ENCODE peak calls at places on chromosomes 12 and 14, in seven cellular contexts. R is neuronal stem cell, J is H9, Y is mesendoderm, C is IMR-90, H is trophoblast cell, P is H1. B is an unnamed sample.

GRCh38 chr12:116441292-116441691 is 117.9 kb upstream of the MAP1LC3B2 start:
- DNase-seq in Y (no peak), C (peak; percentile 30), P (no peak), J (no peak), H (no peak), R (no peak), B (no peak)

GRCh38 chr14:91118511-91119068 is 4.7 kb downstream of the DGLUCY start:
- DNase-seq in P (no peak), H (no peak), J (no peak), C (no peak), Y (peak; percentile 45), R (no peak), B (no peak)

GRCh38 chr12:32868885-32869284 is 27.7 kb downstream of the PKP2 start:
- DNase-seq in C (no peak), H (peak; percentile 40), Y (peak; percentile 60), J (no peak), P (no peak), R (no peak), B (no peak)

GRCh38 chr12:46523446-46523845 is 150.9 kb upstream of the SLC38A2 start:
- DNase-seq in C (peak; percentile 40), P (no peak), J (no peak), H (no peak), R (no peak), Y (no peak), B (no peak)

GRCh38 chr12:14059538-14059937 is 78.1 kb upstream of the GRIN2B start:
- DNase-seq in C (no peak), Y (peak; percentile 52), J (no peak), R (no peak), H (no peak), P (no peak), B (no peak)

GRCh38 chr14:71362282-71362681 is 455.0 kb downstream of the PCNX1 start:
- DNase-seq in C (no peak), R (no peak), Y (peak; percentile 44), H (no peak), P (no peak), J (no peak), B (no peak)

GRCh38 chr14:21084988-21085853 is 13.2 kb downstream of the ZNF219 start:
- DNase-seq in J (no peak), H (no peak), R (no peak), P (no peak), Y (no peak), C (peak; percentile 91), B (peak; percentile 36)

GRCh38 chr14:22002860-22003284 is 329.3 kb upstream of the OR4E1 start:
- DNase-seq in R (peak; percentile 49), J (peak; percentile 69), Y (peak; percentile 63), P (peak; percentile 76), H (no peak), C (no peak), B (no peak)

GRCh38 chr14:104970231-104971068 is 7.7 kb downstream of the AHNAK2 start:
- DNase-seq in C (peak; percentile 81), H (peak; percentile 61), P (no peak), J (peak; percentile 68), Y (peak; percentile 42), R (no peak), B (peak; percentile 90)

GRCh38 chr12:54240129-54240528 is 39.8 kb downstream of the CBX5 start:
- DNase-seq in C (no peak), H (no peak), P (no peak), J (no peak), R (no peak), Y (no peak), B (no peak)

GRCh38 chr12:76193961-76194360 is 109.5 kb upstream of the NAP1L1 start:
- DNase-seq in P (no peak), R (no peak), J (no peak), Y (no peak), C (no peak), H (no peak), B (no peak)

GRCh38 chr14:100332797-100333196 is 9.7 kb downstream of the SLC25A47 start:
- DNase-seq in P (no peak), Y (no peak), R (no peak), C (no peak), H (no peak), J (no peak), B (no peak)

GRCh38 chr14:40987481-40987880 is 619.2 kb upstream of the LRFN5 start:
- DNase-seq in P (no peak), H (no peak), Y (no peak), J (no peak), C (no peak), R (no peak), B (peak; percentile 54)

GRCh38 chr14:50667491-50668007 is 557 bp downstream of the SAV1 start:
- DNase-seq in Y (peak; percentile 77), J (peak; percentile 58), C (no peak), R (peak; percentile 18), H (peak; percentile 4), P (no peak), B (no peak)

GRCh38 chr14:61438860-61439765 is 117.7 kb downstream of the PRKCH start:
- DNase-seq in C (peak; percentile 57), R (peak; percentile 12), H (no peak), P (no peak), J (peak; percentile 41), Y (peak; percentile 88), B (peak; percentile 76)

GRCh38 chr12:110934093-110934852 is 13.9 kb upstream of the MYL2 start:
- DNase-seq in Y (peak; percentile 94), C (no peak), R (no peak), H (peak; percentile 72), P (peak; percentile 46), J (peak; percentile 82), B (no peak)

GRCh38 chr12:95633049-95633545 is 81.8 kb upstream of the USP44 start:
- DNase-seq in R (no peak), P (no peak), H (peak; percentile 83), J (no peak), C (peak; percentile 91), Y (peak; percentile 49), B (peak; percentile 79)

GRCh38 chr12:101823891-101824290 is 6.9 kb downstream of the GNPTAB start:
- DNase-seq in H (no peak), P (peak; percentile 50), Y (peak; percentile 89), C (no peak), J (peak; percentile 81), R (peak; percentile 20), B (peak; percentile 50)

GRCh38 chr12:131147894-131148293 is 194.2 kb downstream of the ADGRD1 start:
- DNase-seq in C (no peak), R (no peak), H (no peak), P (no peak), J (no peak), Y (no peak), B (no peak)

GRCh38 chr12:106220561-106220960 is 27.3 kb downstream of the CKAP4 start:
- DNase-seq in H (no peak), P (no peak), J (no peak), Y (no peak), C (no peak), R (no peak), B (no peak)
- H4K8ac ChIP-seq in H (no peak overlapping the region), P (no peak overlapping the region), J (no peak overlapping the region), Y (no peak overlapping the region), C (no peak overlapping the region), R (no peak overlapping the region), B (no peak overlapping the region)

GRCh38 chr14:79448922-79449321 is 762.4 kb downstream of the DIO2 start:
- DNase-seq in C (no peak), R (no peak), Y (no peak), J (no peak), P (no peak), H (no peak), B (no peak)

GRCh38 chr14:79451601-79452000 is 759.7 kb downstream of the DIO2 start:
- DNase-seq in R (no peak), C (no peak), H (no peak), Y (no peak), P (no peak), J (no peak), B (no peak)
- H4K8ac ChIP-seq in R (no peak overlapping the region), C (no peak overlapping the region), H (no peak overlapping the region), Y (no peak overlapping the region), P (no peak overlapping the region), J (no peak overlapping the region), B (no peak overlapping the region)

DNA sequence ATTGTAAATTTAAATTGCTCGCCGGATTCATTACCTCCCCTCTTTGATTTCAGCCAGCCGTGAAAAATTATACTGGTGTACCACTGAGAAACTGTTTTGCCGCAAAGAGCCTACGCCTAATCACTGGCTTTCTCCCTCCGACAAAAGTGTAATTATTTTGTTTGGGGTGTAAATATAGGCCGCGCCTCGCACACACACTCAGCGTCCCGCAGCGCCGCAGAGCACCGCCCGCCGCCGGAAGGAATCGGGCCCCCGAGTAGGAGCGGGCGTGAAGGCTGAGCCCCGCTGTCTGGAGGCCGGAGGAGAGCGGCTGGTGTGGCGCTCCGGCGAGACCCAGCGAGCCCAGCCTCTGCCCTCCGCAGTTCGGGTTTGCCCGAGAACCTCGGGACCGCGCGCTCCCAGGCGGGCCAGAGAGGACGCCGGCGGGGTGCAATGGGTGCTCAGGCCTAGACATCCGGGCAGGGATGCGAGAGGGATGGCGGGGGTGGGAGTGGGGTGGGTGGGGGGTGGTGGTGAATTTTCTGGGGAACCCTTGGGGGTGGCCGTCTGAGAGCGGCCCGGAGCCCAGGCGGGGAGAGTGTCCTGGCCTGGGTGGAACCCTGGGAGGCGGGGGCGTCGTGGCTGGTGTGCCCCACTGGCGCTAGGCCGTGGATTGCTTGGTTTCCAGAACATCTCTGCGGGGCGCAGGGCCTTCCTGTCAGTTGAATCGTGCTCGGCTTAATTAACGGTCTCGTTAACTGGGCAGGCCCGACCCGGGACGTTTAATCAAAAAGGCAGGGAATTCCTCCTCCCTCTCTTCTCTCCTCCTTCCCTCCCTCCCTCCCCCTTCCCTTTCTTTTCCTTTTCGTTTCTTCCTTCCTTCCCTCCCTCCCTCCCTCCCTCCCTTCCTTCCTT is 4.7 kb upstream of the LHX5 start:
- DNase-seq in R (no peak), H (no peak), J (no peak), P (peak; percentile 70), C (no peak), Y (no peak), B (no peak)
- H4K8ac ChIP-seq in R (no peak overlapping the region), H (no peak overlapping the region), J (no peak overlapping the region), P (no peak overlapping the region), C (no peak overlapping the region), Y (no peak overlapping the region), B (no peak overlapping the region)

GRCh38 chr12:114430306-114430705 is 24.4 kb upstream of the TBX5 start:
- DNase-seq in R (no peak), Y (no peak), J (no peak), H (no peak), C (peak; percentile 100), P (no peak), B (no peak)

GRCh38 chr12:114439306-114439705 is 33.4 kb upstream of the TBX5 start:
- DNase-seq in P (peak; percentile 64), C (no peak), J (no peak), H (no peak), Y (no peak), R (no peak), B (no peak)

GRCh38 chr12:114438635-114439256 is 32.8 kb upstream of the TBX5 start:
- DNase-seq in Y (no peak), P (no peak), C (no peak), J (no peak), H (no peak), R (no peak), B (no peak)

GRCh38 chr12:114439833-114440449 is 34.0 kb upstream of the TBX5 start:
- DNase-seq in Y (no peak), J (no peak), H (no peak), C (no peak), P (peak; percentile 58), R (no peak), B (no peak)

DNA sequence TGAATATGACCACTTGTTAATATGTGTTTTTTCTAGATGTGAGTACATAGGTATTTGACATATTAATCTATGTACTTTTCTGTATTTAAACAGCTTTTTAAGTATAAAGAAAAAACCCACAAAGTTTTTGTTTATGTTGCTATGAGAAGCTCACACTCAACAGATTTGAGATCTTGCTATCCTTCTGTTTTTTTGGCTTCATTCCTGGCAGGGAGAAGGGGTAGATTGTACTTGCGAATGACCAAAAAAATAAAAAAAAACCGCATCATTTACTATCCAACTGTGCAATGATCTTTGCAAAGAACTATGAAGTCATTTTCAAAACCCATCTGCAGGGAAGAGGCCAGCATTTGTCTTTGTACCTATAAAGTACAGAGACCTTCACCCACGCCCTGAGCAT is 28.4 kb upstream of the TBX5 start:
- DNase-seq in Y (no peak), P (no peak), H (no peak), R (no peak), C (peak; percentile 67), J (no peak), B (no peak)
- H4K8ac ChIP-seq in Y (no peak overlapping the region), P (no peak overlapping the region), H (no peak overlapping the region), R (no peak overlapping the region), C (no peak overlapping the region), J (no peak overlapping the region), B (no peak overlapping the region)